ENCODE peak calls at places on chromosomes 12 and 14, in four cellular contexts. E, A, J and H are unnamed samples.

GRCh38 chr12:70645494-70646317 is 8.5 kb upstream of the PTPRB start:
- DNase-seq in E (no peak), A (peak; percentile 94), J (peak; percentile 57), H (peak; percentile 81)

GRCh38 chr12:31732926-31733548 is 4.2 kb upstream of the AMN1 start:
- DNase-seq in E (no peak), A (peak; percentile 86), J (no peak), H (peak; percentile 88)

GRCh38 chr12:56943878-56944277 is 9.7 kb upstream of the SDR9C7 start:
- DNase-seq in E (no peak), A (no peak), J (no peak), H (no peak)

GRCh38 chr12:78888583-78888982 is 24.0 kb downstream of the SYT1 start:
- DNase-seq in E (no peak), A (no peak), J (no peak), H (no peak)

GRCh38 chr12:52139579-52140062 is 52.2 kb downstream of the KRT80 start:
- DNase-seq in E (no peak), A (no peak), J (no peak), H (no peak)

GRCh38 chr12:108046135-108046534 is 83.0 kb upstream of the WSCD2 start:
- DNase-seq in E (no peak), A (no peak), J (no peak), H (no peak)

GRCh38 chr12:11877869-11878780 is 192.6 kb upstream of the BCL2L14 start:
- DNase-seq in E (no peak), A (peak; percentile 55), J (no peak), H (peak; percentile 73)

GRCh38 chr14:89432226-89432625 is 15.2 kb upstream of the FOXN3 start:
- DNase-seq in E (no peak), A (no peak), J (no peak), H (no peak)

GRCh38 chr12:121905746-121906145 is 12.6 kb upstream of the CFAP251 start:
- DNase-seq in E (no peak), A (no peak), J (no peak), H (no peak)

GRCh38 chr12:94855853-94856252 is 147.6 kb downstream of the NDUFA12 start:
- DNase-seq in E (no peak), A (no peak), J (no peak), H (no peak)

GRCh38 chr14:96176811-96177211 is 27.8 kb upstream of the BDKRB2 start:
- DNase-seq in E (no peak), A (peak; percentile 99), J (no peak), H (peak; percentile 98)

GRCh38 chr12:14810953-14811483 is 3.0 kb downstream of the SMCO3 start:
- DNase-seq in E (no peak), A (peak; percentile 43), J (no peak), H (no peak)

GRCh38 chr14:30805284-30805683 is 69.1 kb upstream of the COCH start:
- DNase-seq in E (no peak), A (no peak), J (no peak), H (no peak)

GRCh38 chr14:94052662-94053061 is 26.5 kb downstream of the OTUB2 start:
- DNase-seq in E (no peak), A (no peak), J (no peak), H (no peak)

GRCh38 chr12:107492393-107493134 is 193.0 kb upstream of the PWP1 start:
- DNase-seq in E (no peak), A (no peak), J (no peak), H (no peak)

GRCh38 chr14:39265032-39265431 is 31.3 kb downstream of the MIA2 start:
- DNase-seq in E (no peak), A (peak; percentile 62), J (no peak), H (peak; percentile 50)

GRCh38 chr12:85575115-85576096 is 260.8 kb downstream of the RASSF9 start:
- DNase-seq in E (no peak), A (peak; percentile 79), J (no peak), H (peak; percentile 70)

GRCh38 chr14:30883508-30884294 is 9.3 kb downstream of the COCH start:
- DNase-seq in E (no peak), A (no peak), J (no peak), H (no peak)

GRCh38 chr12:133226690-133227089 is 9.0 kb downstream of the ANHX start:
- DNase-seq in E (no peak), A (no peak), J (no peak), H (no peak)

GRCh38 chr12:116336542-116337065 is 59.1 kb upstream of the MED13L start:
- DNase-seq in E (no peak), A (peak; percentile 27), J (peak; percentile 58), H (peak; percentile 93)

GRCh38 chr14:106662947-106663346 is 1136.6 kb downstream of the TMEM121 start:
- DNase-seq in E (no peak), A (no peak), J (no peak), H (no peak)
- H3K4me3 ChIP-seq in E (no peak overlapping the region), A (no peak overlapping the region), J (no peak overlapping the region), H (no peak overlapping the region)

DNA sequence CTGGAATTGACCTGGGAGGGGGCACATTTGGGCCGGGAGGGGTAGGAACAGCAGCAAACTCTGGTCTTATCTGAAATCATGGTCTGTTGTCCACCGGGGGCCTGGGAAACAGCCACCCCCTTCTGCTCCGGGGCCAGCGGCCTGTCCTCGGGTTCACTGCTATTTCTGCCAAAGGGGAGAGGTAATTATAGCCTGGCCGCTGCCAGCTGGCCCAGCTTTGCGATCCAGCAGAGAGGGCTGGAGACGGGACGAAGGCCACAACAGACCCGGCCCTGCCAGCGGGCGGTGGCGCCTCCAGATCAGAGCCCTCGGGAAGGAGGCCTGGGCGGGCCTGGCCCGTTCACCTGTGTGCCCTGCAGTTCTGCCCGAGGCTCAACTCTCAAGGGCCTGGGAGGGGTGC is at the start of gene C14orf180:
- DNase-seq in E (no peak), A (no peak), J (no peak), H (no peak)
- H3K4me3 ChIP-seq in E (no peak within 1 kb of the TSS), A (no peak within 1 kb of the TSS), J (no peak within 1 kb of the TSS), H (no peak within 1 kb of the TSS)

GRCh38 chr12:55736780-55737580 is 5.9 kb upstream of the GDF11 start:
- DNase-seq in E (no peak), A (peak; percentile 75), J (peak; percentile 80), H (peak; percentile 77)
- H3K4me3 ChIP-seq in E (no peak overlapping the region), A (no peak overlapping the region), J (no peak overlapping the region), H (no peak overlapping the region)

DNA sequence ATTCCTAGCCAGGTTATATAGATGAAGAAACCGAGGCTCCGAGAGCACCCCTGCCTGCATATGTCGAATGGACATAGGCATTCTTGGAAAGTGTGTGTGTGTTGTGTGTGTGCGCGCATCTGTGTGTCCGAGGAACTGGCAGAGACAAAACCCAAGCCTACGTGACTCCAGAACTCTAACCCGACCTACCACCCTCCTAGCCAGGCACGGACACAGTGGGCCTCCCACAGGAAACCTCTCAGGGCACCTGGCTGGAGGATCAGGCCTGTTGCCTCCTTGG is 543 bp upstream of the PGF start:
- DNase-seq in E (no peak), A (no peak), J (no peak), H (no peak)
- H3K4me3 ChIP-seq in E (no peak overlapping the region), A (no peak overlapping the region), J (peak overlapping the region; percentile 60), H (no peak overlapping the region)